ENCODE peak calls at places on chromosome 5, in eight cellular contexts. W is smooth muscle cell of the brain vasculature; V is NCI-H774; E is iPS DF 19.7; F is PC-9; H is posterior cingulate gyrus; J is RPMI8226; K is activated naive CD4-positive, alpha-beta T cell treated with anti-CD3 and anti-CD28 coated beads for 36 hours. N is an unnamed sample.

GRCh38 chr5:140468188-140468587 is 66.6 kb downstream of the ANKHD1 start:
- DNase-seq in W (no peak), K (no peak), H (no peak), F (no peak), J (peak; percentile 41), E (no peak), V (no peak), N (no peak)

GRCh38 chr5:149857499-149857898 is 87.1 kb downstream of the PDE6A start:
- DNase-seq in F (no peak), W (peak; percentile 64), J (peak; percentile 34), H (peak; percentile 51), E (no peak), K (no peak), V (peak; percentile 23), N (peak; percentile 27)

GRCh38 chr5:133870661-133871060 is 97.8 kb downstream of the C5orf15 start:
- DNase-seq in J (peak; percentile 84), F (peak; percentile 46), H (no peak), W (no peak), K (no peak), V (no peak), E (no peak), N (no peak)

GRCh38 chr5:50406874-50407273 is 34.2 kb downstream of the EMB start:
- DNase-seq in J (no peak), K (no peak), H (no peak), W (no peak), V (no peak), F (no peak), E (no peak), N (no peak)

GRCh38 chr5:37533851-37534250 is 154.7 kb downstream of the WDR70 start:
- DNase-seq in W (no peak), E (no peak), K (no peak), F (peak; percentile 77), H (no peak), V (no peak), J (no peak), N (peak; percentile 48)

GRCh38 chr5:168941901-168942300 is 359.0 kb downstream of the SLIT3 start:
- DNase-seq in V (no peak), W (no peak), H (no peak), F (no peak), E (no peak), J (no peak), K (no peak), N (no peak)

GRCh38 chr5:170693701-170694100 is 89.8 kb upstream of the GABRP start:
- DNase-seq in E (no peak), V (no peak), K (no peak), J (no peak), F (no peak), W (no peak), H (no peak), N (no peak)

GRCh38 chr5:16931334-16932110 is 4.6 kb downstream of the MYO10 start:
- DNase-seq in F (no peak), J (no peak), K (no peak), E (no peak), H (no peak), V (peak; percentile 89), W (no peak), N (no peak)

GRCh38 chr5:34660444-34660843 is 4.3 kb downstream of the RAI14 start:
- DNase-seq in E (no peak), K (no peak), H (no peak), F (peak; percentile 71), W (no peak), J (no peak), V (no peak), N (no peak)

GRCh38 chr5:160926428-160926827 is 74.4 kb upstream of the ATP10B start:
- DNase-seq in F (peak; percentile 43), J (peak; percentile 5), V (peak; percentile 77), E (no peak), K (no peak), H (no peak), W (no peak), N (peak; percentile 29)

GRCh38 chr5:72144762-72145161 is 37.5 kb downstream of the MAP1B start:
- DNase-seq in V (no peak), W (no peak), J (no peak), K (no peak), F (no peak), E (no peak), H (no peak), N (no peak)

GRCh38 chr5:136016945-136017530 is 11.8 kb upstream of the TGFBI start:
- DNase-seq in E (no peak), F (peak; percentile 89), K (no peak), W (peak; percentile 83), J (no peak), H (peak; percentile 65), V (no peak), N (peak; percentile 72)

GRCh38 chr5:133075572-133076536 is 24.0 kb downstream of the HSPA4 start:
- DNase-seq in W (no peak), F (no peak), E (no peak), H (no peak), J (no peak), K (no peak), V (no peak), N (no peak)

GRCh38 chr5:10106806-10107205 is 142.9 kb downstream of the ATPSCKMT start:
- DNase-seq in E (no peak), K (no peak), F (no peak), J (no peak), H (no peak), W (no peak), V (no peak), N (no peak)

GRCh38 chr5:167271061-167271460 is 1020.4 kb upstream of the WWC1 start:
- DNase-seq in J (no peak), W (no peak), F (no peak), V (no peak), E (no peak), K (no peak), H (peak; percentile 11), N (no peak)

GRCh38 chr5:167602077-167602476 is 689.4 kb upstream of the WWC1 start:
- DNase-seq in H (no peak), V (no peak), F (no peak), J (no peak), W (no peak), K (no peak), E (no peak), N (no peak)

GRCh38 chr5:1034421-1034905 is 25.9 kb downstream of the NKD2 start:
- DNase-seq in J (no peak), V (no peak), K (no peak), W (no peak), H (peak; percentile 3), E (no peak), F (no peak), N (no peak)

GRCh38 chr5:40958811-40959210 is 49.5 kb downstream of the C7 start:
- DNase-seq in K (no peak), H (no peak), E (no peak), V (no peak), J (no peak), W (no peak), F (no peak), N (no peak)

GRCh38 chr5:172149073-172149472 is 39.0 kb downstream of the STK10 start:
- DNase-seq in J (no peak), E (no peak), K (no peak), V (no peak), H (no peak), W (no peak), F (no peak), N (no peak)

GRCh38 chr5:168311061-168311566 is 19.7 kb downstream of the WWC1 start:
- DNase-seq in E (no peak), J (no peak), V (no peak), W (no peak), H (no peak), K (no peak), F (no peak), N (no peak)

GRCh38 chr5:180870669-180871068 is 9.6 kb upstream of the ZFP62 start:
- DNase-seq in W (no peak), V (no peak), H (no peak), K (no peak), J (no peak), F (no peak), E (no peak), N (no peak)

GRCh38 chr5:142114686-142115085 is 6.1 kb downstream of the NDFIP1 start:
- DNase-seq in K (no peak), W (no peak), E (no peak), V (no peak), J (no peak), F (peak; percentile 48), H (no peak), N (no peak)

GRCh38 chr5:53479656-53480473 is 564 bp upstream of the FST start:
- DNase-seq in J (peak; percentile 7), W (no peak), F (no peak), E (no peak), V (peak; percentile 72), H (no peak), K (peak; percentile 37), N (no peak)